ENCODE peak calls at places on chromosomes 13 and 19, in six cellular contexts. W is fibroblast of the aortic adventitia, R is Peyer's patch, M is type B pancreatic cell, U is A549, S is heart right ventricle. C is an unnamed sample.
A peak's percentile ranks its signal among the peaks of the same experiment; 100 is the strongest.

GRCh38 chr19:33442706-33443105 is 69.2 kb downstream of the CEBPG start:
- DNase-seq in W (no peak), R (no peak), M (no peak), U (no peak), S (no peak), C (no peak)

GRCh38 chr19:8631425-8631819 is 989 bp downstream of the NFILZ start:
- DNase-seq in W (peak; percentile 57), R (no peak), M (no peak), U (peak; percentile 61), S (peak; percentile 34), C (peak; percentile 87)

GRCh38 chr13:28488376-28489005 is 6.4 kb downstream of the FLT1 start:
- DNase-seq in W (no peak), R (no peak), M (no peak), U (no peak), S (no peak), C (no peak)

GRCh38 chr13:41670873-41671443 is 213.6 kb downstream of the RGCC start:
- DNase-seq in W (no peak), R (no peak), M (no peak), U (no peak), S (no peak), C (no peak)

GRCh38 chr13:36582977-36583376 is 90.8 kb upstream of the SERTM1 start:
- DNase-seq in W (no peak), R (no peak), M (no peak), U (no peak), S (no peak), C (no peak)

GRCh38 chr19:38512277-38512676 is 78.8 kb downstream of the RYR1 start:
- DNase-seq in W (no peak), R (no peak), M (no peak), U (no peak), S (no peak), C (no peak)

GRCh38 chr19:9945319-9945966 is 9.1 kb upstream of the OLFM2 start:
- DNase-seq in W (peak; percentile 99), R (peak; percentile 55), M (peak; percentile 79), U (no peak), S (peak; percentile 86), C (peak; percentile 98)

GRCh38 chr13:103525530-103525929 is 459.3 kb upstream of the SLC10A2 start:
- DNase-seq in W (no peak), R (no peak), M (no peak), U (no peak), S (no peak), C (no peak)

GRCh38 chr13:40149611-40150283 is 494.3 kb downstream of the COG6 start:
- DNase-seq in W (peak; percentile 89), R (no peak), M (no peak), U (peak; percentile 7), S (no peak), C (no peak)

GRCh38 chr19:40200352-40201099 is 9.3 kb downstream of the MAP3K10 start:
- DNase-seq in W (no peak), R (no peak), M (no peak), U (no peak), S (no peak), C (no peak)

GRCh38 chr19:10334340-10335148 is 1.2 kb upstream of the RAVER1 start:
- DNase-seq in W (peak; percentile 93), R (peak; percentile 98), M (peak; percentile 92), U (peak; percentile 66), S (peak; percentile 96), C (peak; percentile 97)

GRCh38 chr13:106318941-106319411 is 216.5 kb downstream of the EFNB2 start:
- DNase-seq in W (peak; percentile 79), R (no peak), M (no peak), U (peak; percentile 4), S (no peak), C (no peak)

GRCh38 chr19:35716735-35716984 is 1.1 kb upstream of the KMT2B start:
- DNase-seq in W (no peak), R (no peak), M (no peak), U (no peak), S (no peak), C (no peak)

GRCh38 chr13:49827336-49827735 is 34.9 kb upstream of the KPNA3 start:
- DNase-seq in W (no peak), R (no peak), M (no peak), U (no peak), S (no peak), C (no peak)

GRCh38 chr19:41449079-41449864 is 6.3 kb downstream of the ERICH4 start:
- DNase-seq in W (peak; percentile 72), R (peak; percentile 80), M (peak; percentile 82), U (peak; percentile 98), S (peak; percentile 77), C (peak; percentile 92)

GRCh38 chr13:28611654-28612131 is 47.2 kb upstream of the POMP start:
- DNase-seq in W (no peak), R (no peak), M (no peak), U (no peak), S (no peak), C (no peak)

GRCh38 chr13:80341098-80341701 is at the start of gene SPRY2:
- DNase-seq in W (peak; percentile 96), R (peak; percentile 94), M (peak; percentile 92), U (peak; percentile 74), S (peak; percentile 93), C (peak; percentile 96)

GRCh38 chr19:35935911-35936737 is at the start of gene LRFN3:
- DNase-seq in W (peak; percentile 58), R (peak; percentile 81), M (peak; percentile 81), U (peak; percentile 94), S (peak; percentile 78), C (peak; percentile 88)

GRCh38 chr13:110388141-110388943 is 81.3 kb downstream of the COL4A2 start:
- DNase-seq in W (peak; percentile 52), R (no peak), M (no peak), U (no peak), S (peak; percentile 46), C (no peak)

GRCh38 chr13:97223711-97224461 is 1.8 kb downstream of the MBNL2 start:
- DNase-seq in W (peak; percentile 97), R (peak; percentile 65), M (no peak), U (peak; percentile 25), S (peak; percentile 30), C (no peak)

GRCh38 chr19:36169084-36169760 is 17.0 kb upstream of the COX7A1 start:
- DNase-seq in W (no peak), R (peak; percentile 74), M (no peak), U (no peak), S (peak; percentile 37), C (no peak)

GRCh38 chr19:49347835-49348234 is 12.6 kb downstream of the CD37 start:
- DNase-seq in W (peak; percentile 71), R (no peak), M (no peak), U (peak; percentile 81), S (no peak), C (no peak)

GRCh38 chr13:51479199-51479523 is 26.3 kb upstream of the INTS6 start:
- DNase-seq in W (peak; percentile 59), R (no peak), M (no peak), U (no peak), S (no peak), C (no peak)

GRCh38 chr19:29371766-29372415 is 153.9 kb upstream of the VSTM2B start:
- DNase-seq in W (no peak), R (no peak), M (peak; percentile 34), U (no peak), S (no peak), C (peak; percentile 57)

GRCh38 chr19:50659318-50660082 is 10.3 kb downstream of the C19orf81 start:
- DNase-seq in W (no peak), R (no peak), M (no peak), U (no peak), S (no peak), C (no peak)

GRCh38 chr13:77429320-77430142 is 102.6 kb upstream of the MYCBP2 start:
- DNase-seq in W (no peak), R (no peak), M (no peak), U (no peak), S (no peak), C (no peak)

GRCh38 chr13:51894239-51894638 is 32.5 kb downstream of the CCDC70 start:
- DNase-seq in W (no peak), R (no peak), M (peak; percentile 6), U (no peak), S (no peak), C (peak; percentile 11)

GRCh38 chr19:31548941-31549340 is 199.7 kb upstream of the TSHZ3 start:
- DNase-seq in W (peak; percentile 62), R (no peak), M (no peak), U (no peak), S (peak; percentile 37), C (no peak)
- TF ChIP-seq CTCF in W (peak; percentile 81), R (no peak), M (peak; percentile 62), U (no peak), S (peak; percentile 52), C (peak; percentile 38)

DNA sequence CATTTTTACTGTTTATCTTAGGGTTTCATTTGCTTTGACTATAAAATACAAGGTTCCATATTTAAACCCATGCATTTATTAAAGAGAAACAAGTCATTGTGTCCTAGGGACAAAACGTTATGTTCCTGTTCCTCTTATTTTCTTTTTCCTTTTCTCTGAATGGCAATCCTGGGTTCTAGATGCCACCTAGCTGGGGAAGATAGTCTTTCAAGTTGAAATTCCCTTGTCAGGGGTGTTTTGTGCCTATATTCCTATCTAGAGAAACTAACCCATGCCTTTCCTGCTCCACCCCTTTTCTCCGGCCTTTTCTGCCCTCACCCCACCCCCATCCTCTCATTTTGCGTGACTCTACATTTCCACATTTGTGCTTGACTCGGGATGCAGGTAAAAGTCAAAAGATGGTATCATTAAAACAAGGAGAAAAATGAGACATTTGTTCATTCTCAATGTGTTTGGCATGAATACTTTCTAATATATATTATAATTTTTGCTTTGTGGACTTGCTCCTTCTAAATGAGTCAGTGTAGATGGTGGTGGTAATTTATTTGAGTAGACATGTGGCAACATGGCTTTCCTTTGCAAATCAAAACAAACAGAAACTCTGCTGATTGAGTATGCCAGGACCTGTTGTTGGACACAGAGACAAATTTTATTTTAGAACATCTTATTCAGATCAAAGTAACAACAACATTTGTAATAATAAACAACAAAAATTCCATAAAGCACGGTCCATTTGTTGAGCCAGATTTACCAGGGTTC is 26.8 kb upstream of the STARD13 start:
- DNase-seq in W (peak; percentile 48), R (no peak), M (no peak), U (no peak), S (no peak), C (no peak)
- TF ChIP-seq CTCF in W (peak; percentile 33), R (no peak), M (peak; percentile 21), U (peak; percentile 35), S (peak; percentile 61), C (peak; percentile 54)

GRCh38 chr19:805161-805561 is 7.9 kb downstream of the PTBP1 start:
- DNase-seq in W (no peak), R (no peak), M (no peak), U (no peak), S (no peak), C (peak; percentile 84)
- TF ChIP-seq CTCF in W (no peak), R (no peak), M (no peak), U (no peak), S (no peak), C (no peak)

GRCh38 chr19:3555653-3556422 is 1.5 kb downstream of the MFSD12 start:
- DNase-seq in W (no peak), R (no peak), M (no peak), U (no peak), S (no peak), C (no peak)

GRCh38 chr19:3557461-3558248 is at the start of gene MFSD12:
- DNase-seq in W (peak; percentile 82), R (peak; percentile 98), M (peak; percentile 95), U (peak; percentile 93), S (peak; percentile 95), C (peak; percentile 98)

GRCh38 chr19:3556423-3556977 is 886 bp downstream of the MFSD12 start:
- DNase-seq in W (no peak), R (no peak), M (no peak), U (no peak), S (no peak), C (no peak)

GRCh38 chr19:3554254-3555083 is 2.9 kb downstream of the MFSD12 start:
- DNase-seq in W (no peak), R (no peak), M (no peak), U (no peak), S (no peak), C (no peak)

GRCh38 chr19:3556978-3557460 is 367 bp downstream of the MFSD12 start:
- DNase-seq in W (no peak), R (peak; percentile 74), M (no peak), U (peak; percentile 46), S (no peak), C (no peak)
- TF ChIP-seq CTCF in W (no peak), R (peak; percentile 37), M (peak; percentile 29), U (no peak), S (peak; percentile 25), C (peak; percentile 15)